ENCODE peak calls at places on chromosomes 16 and 17, in eight cellular contexts. E is A172, D is NCI-H82, G is heart left ventricle, I is BJ, V is HFFc6, Q is GM04503, J is right atrium auricular region. M is an unnamed sample.

GRCh38 chr17:1997587-1998425 is 27.3 kb downstream of the RTN4RL1 start:
- DNase-seq in E (no peak), D (peak), G (no peak), I (no peak), V (no peak), Q (no peak), J (no peak), M (no peak)

GRCh38 chr17:49703557-49704277 is 4.0 kb downstream of the SLC35B1 start:
- DNase-seq in E (peak), D (peak), G (no peak), I (no peak), V (peak), Q (no peak), J (no peak), M (peak)

GRCh38 chr17:55273579-55274370 is 9.0 kb downstream of the HLF start:
- DNase-seq in E (no peak), D (peak), G (peak), I (no peak), V (peak), Q (no peak), J (no peak), M (no peak)

GRCh38 chr17:82396601-82397435 is 21.3 kb upstream of the HEXD start:
- DNase-seq in E (peak), D (no peak), G (peak), I (peak), V (peak), Q (peak), J (no peak), M (no peak)

GRCh38 chr17:33871720-33872535 is 383.2 kb upstream of the CCL2 start:
- DNase-seq in E (peak), D (peak), G (no peak), I (no peak), V (no peak), Q (no peak), J (no peak), M (no peak)

GRCh38 chr17:27760069-27760885 is 40.1 kb downstream of the NOS2 start:
- DNase-seq in E (peak), D (peak), G (peak), I (no peak), V (peak), Q (no peak), J (peak), M (no peak)

GRCh38 chr16:3764409-3764808 is 47.1 kb upstream of the TRAP1 start:
- DNase-seq in E (no peak), D (no peak), G (no peak), I (no peak), V (no peak), Q (no peak), J (no peak), M (no peak)

GRCh38 chr17:7119314-7119713 is 4.7 kb upstream of the ASGR2 start:
- DNase-seq in E (no peak), D (peak), G (peak), I (no peak), V (no peak), Q (no peak), J (no peak), M (no peak)

GRCh38 chr16:54503011-54503410 is 216.4 kb upstream of the IRX3 start:
- DNase-seq in E (peak), D (peak), G (peak), I (no peak), V (no peak), Q (no peak), J (peak), M (no peak)

GRCh38 chr16:84177740-84178070 is 9.2 kb downstream of the TAF1C start:
- DNase-seq in E (peak), D (no peak), G (no peak), I (no peak), V (peak), Q (no peak), J (no peak), M (no peak)

GRCh38 chr17:8163978-8164814 is 1.4 kb upstream of the VAMP2 start:
- DNase-seq in E (peak), D (peak), G (peak), I (no peak), V (peak), Q (no peak), J (peak), M (no peak)

GRCh38 chr17:81401727-81402529 is 6.7 kb downstream of the BAHCC1 start:
- DNase-seq in E (no peak), D (peak), G (no peak), I (no peak), V (no peak), Q (no peak), J (no peak), M (no peak)

GRCh38 chr17:48997827-48998556 is 807 bp downstream of the IGF2BP1 start:
- DNase-seq in E (peak), D (peak), G (no peak), I (no peak), V (no peak), Q (no peak), J (peak), M (no peak)

GRCh38 chr17:44523672-44523972 is 20.4 kb upstream of the GPATCH8 start:
- DNase-seq in E (no peak), D (no peak), G (no peak), I (no peak), V (no peak), Q (no peak), J (no peak), M (no peak)

GRCh38 chr16:35141303-35141702 is 1681.9 kb downstream of the TP53TG3F start:
- DNase-seq in E (no peak), D (no peak), G (no peak), I (no peak), V (no peak), Q (no peak), J (no peak), M (no peak)

GRCh38 chr16:87582221-87582965 is 19.9 kb upstream of the JPH3 start:
- DNase-seq in E (peak), D (no peak), G (peak), I (peak), V (peak), Q (peak), J (peak), M (no peak)

GRCh38 chr16:56480776-56481467 is 29.6 kb downstream of the OGFOD1 start:
- DNase-seq in E (no peak), D (peak), G (no peak), I (no peak), V (no peak), Q (no peak), J (no peak), M (no peak)

GRCh38 chr17:49252148-49252682 is 21.6 kb upstream of the PHOSPHO1 start:
- DNase-seq in E (peak), D (peak), G (no peak), I (no peak), V (peak), Q (no peak), J (no peak), M (no peak)

GRCh38 chr16:65414284-65414984 is 292.6 kb upstream of the CDH11 start:
- DNase-seq in E (peak), D (no peak), G (no peak), I (peak), V (peak), Q (peak), J (no peak), M (peak)

GRCh38 chr16:88489163-88489721 is 36.2 kb downstream of the ZFPM1 start:
- DNase-seq in E (no peak), D (no peak), G (no peak), I (no peak), V (no peak), Q (no peak), J (no peak), M (no peak)

GRCh38 chr17:68616334-68616733 is 15.2 kb upstream of the FAM20A start:
- DNase-seq in E (no peak), D (no peak), G (no peak), I (no peak), V (no peak), Q (no peak), J (no peak), M (no peak)

GRCh38 chr17:65442250-65442649 is 119.2 kb downstream of the AXIN2 start:
- DNase-seq in E (no peak), D (no peak), G (no peak), I (no peak), V (no peak), Q (no peak), J (no peak), M (no peak)

M was measured in HFF-Myc.